ENCODE peak calls at places on chromosomes 7 and 10, in six cellular contexts. One of them, this sample, is unnamed.
A peak's percentile ranks its signal among the peaks of the same experiment; 100 is the strongest.

GRCh38 chr7:149171894-149172533 is 23.3 kb upstream of the ZNF282 start:
- DNase-seq in A549: peak; percentile 33
- DNase-seq in CD4-positive, alpha-beta T cell: no peak
- DNase-seq in upper lobe of right lung: no peak
- DNase-seq in ovary: no peak
- DNase-seq in IMR-90: peak; percentile 63
- DNase-seq in this sample: no peak

GRCh38 chr7:20783716-20784310 is 2.9 kb downstream of the SP8 start:
- DNase-seq in A549: no peak
- DNase-seq in upper lobe of right lung: no peak
- DNase-seq in CD4-positive, alpha-beta T cell: no peak
- DNase-seq in IMR-90: no peak
- DNase-seq in ovary: no peak
- DNase-seq in this sample: no peak

GRCh38 chr10:69786791-69787190 is 14.9 kb upstream of the COL13A1 start:
- DNase-seq in upper lobe of right lung: no peak
- DNase-seq in ovary: no peak
- DNase-seq in IMR-90: peak; percentile 56
- DNase-seq in A549: no peak
- DNase-seq in CD4-positive, alpha-beta T cell: no peak
- DNase-seq in this sample: no peak

GRCh38 chr7:115230882-115231508 is 309.1 kb downstream of the MDFIC start:
- DNase-seq in A549: peak; percentile 46
- DNase-seq in CD4-positive, alpha-beta T cell: no peak
- DNase-seq in IMR-90: peak; percentile 96
- DNase-seq in upper lobe of right lung: no peak
- DNase-seq in ovary: no peak
- DNase-seq in this sample: no peak

GRCh38 chr7:156604836-156605695 is 35.5 kb upstream of the RNF32 start:
- DNase-seq in CD4-positive, alpha-beta T cell: no peak
- DNase-seq in upper lobe of right lung: no peak
- DNase-seq in IMR-90: no peak
- DNase-seq in A549: no peak
- DNase-seq in ovary: no peak
- DNase-seq in this sample: no peak

GRCh38 chr7:69067397-69067796 is 530.9 kb upstream of the AUTS2 start:
- DNase-seq in CD4-positive, alpha-beta T cell: no peak
- DNase-seq in IMR-90: no peak
- DNase-seq in A549: no peak
- DNase-seq in upper lobe of right lung: peak; percentile 73
- DNase-seq in ovary: no peak
- DNase-seq in this sample: peak; percentile 61

GRCh38 chr7:42262907-42263466 is 26.0 kb upstream of the GLI3 start:
- DNase-seq in IMR-90: peak; percentile 70
- DNase-seq in CD4-positive, alpha-beta T cell: no peak
- DNase-seq in ovary: no peak
- DNase-seq in A549: no peak
- DNase-seq in upper lobe of right lung: no peak
- DNase-seq in this sample: no peak

GRCh38 chr10:970311-971149 is 17.7 kb upstream of the GTPBP4 start:
- DNase-seq in IMR-90: no peak
- DNase-seq in upper lobe of right lung: peak; percentile 63
- DNase-seq in ovary: no peak
- DNase-seq in A549: no peak
- DNase-seq in CD4-positive, alpha-beta T cell: no peak
- DNase-seq in this sample: no peak

GRCh38 chr7:100897772-100898454 is 2.2 kb upstream of the ACHE start:
- DNase-seq in upper lobe of right lung: no peak
- DNase-seq in CD4-positive, alpha-beta T cell: no peak
- DNase-seq in A549: no peak
- DNase-seq in ovary: no peak
- DNase-seq in IMR-90: no peak
- DNase-seq in this sample: no peak

GRCh38 chr7:132480534-132480933 is 95.7 kb downstream of the PLXNA4 start:
- DNase-seq in CD4-positive, alpha-beta T cell: no peak
- DNase-seq in IMR-90: no peak
- DNase-seq in upper lobe of right lung: peak; percentile 46
- DNase-seq in A549: no peak
- DNase-seq in ovary: peak; percentile 71
- DNase-seq in this sample: no peak

GRCh38 chr7:73725703-73726466 is 6.4 kb upstream of the STX1A start:
- DNase-seq in A549: no peak
- DNase-seq in ovary: peak; percentile 91
- DNase-seq in CD4-positive, alpha-beta T cell: peak; percentile 97
- DNase-seq in upper lobe of right lung: peak; percentile 94
- DNase-seq in IMR-90: peak; percentile 53
- DNase-seq in this sample: peak; percentile 86

GRCh38 chr10:132158122-132158741 is 28.5 kb upstream of the DPYSL4 start:
- DNase-seq in A549: no peak
- DNase-seq in ovary: peak; percentile 6
- DNase-seq in upper lobe of right lung: no peak
- DNase-seq in IMR-90: no peak
- DNase-seq in CD4-positive, alpha-beta T cell: no peak
- DNase-seq in this sample: no peak

GRCh38 chr7:25407932-25408480 is 179.7 kb upstream of the NPVF start:
- DNase-seq in upper lobe of right lung: no peak
- DNase-seq in A549: no peak
- DNase-seq in IMR-90: no peak
- DNase-seq in CD4-positive, alpha-beta T cell: no peak
- DNase-seq in ovary: no peak
- DNase-seq in this sample: no peak

GRCh38 chr10:55446603-55447002 is 645.6 kb upstream of the PCDH15 start:
- DNase-seq in IMR-90: no peak
- DNase-seq in CD4-positive, alpha-beta T cell: no peak
- DNase-seq in A549: no peak
- DNase-seq in ovary: no peak
- DNase-seq in upper lobe of right lung: no peak
- DNase-seq in this sample: no peak

GRCh38 chr10:72557362-72557761 is 68.5 kb downstream of the MICU1 start:
- DNase-seq in upper lobe of right lung: no peak
- DNase-seq in IMR-90: peak; percentile 79
- DNase-seq in ovary: no peak
- DNase-seq in A549: no peak
- DNase-seq in CD4-positive, alpha-beta T cell: no peak
- DNase-seq in this sample: no peak

GRCh38 chr7:92797693-92798092 is 38.7 kb downstream of the CDK6 start:
- DNase-seq in upper lobe of right lung: no peak
- DNase-seq in CD4-positive, alpha-beta T cell: no peak
- DNase-seq in ovary: no peak
- DNase-seq in A549: no peak
- DNase-seq in IMR-90: peak; percentile 64
- DNase-seq in this sample: no peak

GRCh38 chr10:102065561-102066420 is 642 bp downstream of the HPS6 start:
- DNase-seq in upper lobe of right lung: no peak
- DNase-seq in IMR-90: peak; percentile 13
- DNase-seq in ovary: peak; percentile 70
- DNase-seq in CD4-positive, alpha-beta T cell: no peak
- DNase-seq in A549: peak; percentile 38
- DNase-seq in this sample: no peak

GRCh38 chr7:40700653-40701475 is 566.1 kb downstream of the SUGCT start:
- DNase-seq in IMR-90: peak; percentile 23
- DNase-seq in A549: no peak
- DNase-seq in CD4-positive, alpha-beta T cell: no peak
- DNase-seq in ovary: no peak
- DNase-seq in upper lobe of right lung: no peak
- DNase-seq in this sample: peak; percentile 38

GRCh38 chr10:21169271-21169670 is 272.2 kb upstream of the NEBL start:
- DNase-seq in upper lobe of right lung: no peak
- DNase-seq in ovary: no peak
- DNase-seq in IMR-90: no peak
- DNase-seq in CD4-positive, alpha-beta T cell: no peak
- DNase-seq in A549: no peak
- DNase-seq in this sample: no peak

GRCh38 chr7:23418046-23418445 is 52.2 kb downstream of the IGF2BP3 start:
- DNase-seq in ovary: no peak
- DNase-seq in upper lobe of right lung: no peak
- DNase-seq in CD4-positive, alpha-beta T cell: no peak
- DNase-seq in IMR-90: peak; percentile 66
- DNase-seq in A549: no peak
- DNase-seq in this sample: no peak

GRCh38 chr10:123607386-123607785 is 58.8 kb upstream of the GPR26 start:
- DNase-seq in upper lobe of right lung: no peak
- DNase-seq in A549: no peak
- DNase-seq in ovary: no peak
- DNase-seq in CD4-positive, alpha-beta T cell: no peak
- DNase-seq in IMR-90: no peak
- DNase-seq in this sample: no peak

GRCh38 chr7:16739863-16740622 is 13.5 kb upstream of the TSPAN13 start:
- DNase-seq in IMR-90: peak; percentile 98
- DNase-seq in CD4-positive, alpha-beta T cell: no peak
- DNase-seq in A549: peak; percentile 69
- DNase-seq in upper lobe of right lung: no peak
- DNase-seq in ovary: peak; percentile 46
- DNase-seq in this sample: no peak

GRCh38 chr7:11830582-11831382 is 1.2 kb downstream of the THSD7A start:
- DNase-seq in upper lobe of right lung: no peak
- DNase-seq in CD4-positive, alpha-beta T cell: no peak
- DNase-seq in ovary: no peak
- DNase-seq in A549: no peak
- DNase-seq in IMR-90: peak; percentile 1
- DNase-seq in this sample: no peak

GRCh38 chr10:129932996-129933395 is 31.1 kb downstream of the EBF3 start:
- DNase-seq in IMR-90: no peak
- DNase-seq in ovary: peak; percentile 13
- DNase-seq in CD4-positive, alpha-beta T cell: no peak
- DNase-seq in upper lobe of right lung: no peak
- DNase-seq in A549: no peak
- DNase-seq in this sample: no peak

GRCh38 chr10:124545346-124545745 is 83.7 kb downstream of the LHPP start:
- DNase-seq in ovary: no peak
- DNase-seq in IMR-90: no peak
- DNase-seq in A549: no peak
- DNase-seq in upper lobe of right lung: no peak
- DNase-seq in CD4-positive, alpha-beta T cell: no peak
- DNase-seq in this sample: no peak

GRCh38 chr7:150333659-150334058 is 7.8 kb downstream of the RARRES2 start:
- DNase-seq in upper lobe of right lung: no peak
- DNase-seq in CD4-positive, alpha-beta T cell: no peak
- DNase-seq in ovary: no peak
- DNase-seq in IMR-90: no peak
- DNase-seq in A549: no peak
- DNase-seq in this sample: no peak

GRCh38 chr7:134502463-134502862 is 24.9 kb upstream of the AKR1B10 start:
- DNase-seq in ovary: no peak
- DNase-seq in IMR-90: peak; percentile 65
- DNase-seq in upper lobe of right lung: no peak
- DNase-seq in A549: no peak
- DNase-seq in CD4-positive, alpha-beta T cell: no peak
- DNase-seq in this sample: peak; percentile 40

GRCh38 chr7:6545398-6546126 is 5.7 kb downstream of the GRID2IP start:
- DNase-seq in IMR-90: no peak
- DNase-seq in ovary: no peak
- DNase-seq in CD4-positive, alpha-beta T cell: no peak
- DNase-seq in A549: no peak
- DNase-seq in upper lobe of right lung: no peak
- DNase-seq in this sample: no peak

GRCh38 chr7:50721661-50722259 is 60.9 kb downstream of the GRB10 start:
- DNase-seq in ovary: no peak
- DNase-seq in upper lobe of right lung: no peak
- DNase-seq in A549: no peak
- DNase-seq in IMR-90: no peak
- DNase-seq in CD4-positive, alpha-beta T cell: no peak
- DNase-seq in this sample: no peak

DNA sequence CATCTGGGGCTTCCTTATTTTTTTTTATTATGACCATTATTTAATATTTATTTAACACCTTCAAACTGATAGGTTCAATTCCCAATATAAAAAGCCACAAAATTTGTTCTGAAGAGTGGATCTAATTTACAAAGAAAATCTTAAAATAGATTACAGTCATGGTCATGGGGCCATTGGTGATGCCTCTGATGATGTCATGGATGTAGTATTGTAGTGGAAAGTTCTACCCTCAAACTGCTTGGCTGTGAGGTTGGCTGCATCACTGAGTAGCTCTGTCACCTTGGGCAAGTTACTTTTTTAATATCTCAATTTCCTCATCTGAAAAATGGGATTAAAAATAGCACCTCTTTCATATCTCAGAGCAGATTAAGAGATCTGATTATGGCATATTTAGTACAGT is 128.5 kb downstream of the DKK1 start:
- DNase-seq in A549: no peak
- DNase-seq in upper lobe of right lung: no peak
- DNase-seq in CD4-positive, alpha-beta T cell: no peak
- DNase-seq in IMR-90: peak; percentile 75
- DNase-seq in ovary: no peak
- DNase-seq in this sample: no peak
- H3K27ac ChIP-seq in A549: peak overlapping the region; percentile 84
- H3K27ac ChIP-seq in upper lobe of right lung: no peak overlapping the region
- H3K27ac ChIP-seq in CD4-positive, alpha-beta T cell: no peak overlapping the region
- H3K27ac ChIP-seq in IMR-90: no peak overlapping the region
- H3K27ac ChIP-seq in ovary: no peak overlapping the region
- H3K27ac ChIP-seq in this sample: no peak overlapping the region

DNA sequence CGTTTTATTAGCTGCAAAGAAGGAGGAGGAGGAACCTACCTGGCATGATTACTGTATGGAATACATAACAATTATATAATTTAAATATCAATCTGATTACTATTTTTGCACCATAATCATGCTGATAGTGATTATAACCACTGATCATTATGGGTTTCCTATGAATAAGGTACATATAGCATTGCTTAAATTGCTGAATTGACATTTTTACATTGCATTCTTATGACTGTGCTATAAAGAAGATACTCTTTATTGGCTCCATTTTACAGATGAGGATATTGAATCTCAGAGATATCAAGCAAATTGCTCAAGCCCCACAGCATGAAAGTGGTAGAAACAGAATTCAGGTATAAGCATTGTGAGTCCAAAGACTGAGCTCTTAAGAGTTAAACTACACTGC is 23.1 kb downstream of the DKK1 start:
- DNase-seq in CD4-positive, alpha-beta T cell: no peak
- DNase-seq in ovary: no peak
- DNase-seq in A549: no peak
- DNase-seq in IMR-90: no peak
- DNase-seq in upper lobe of right lung: no peak
- DNase-seq in this sample: no peak
- TF ChIP-seq CTCF in CD4-positive, alpha-beta T cell: no peak
- TF ChIP-seq CTCF in ovary: no peak
- TF ChIP-seq CTCF in A549: no peak
- TF ChIP-seq CTCF in IMR-90: no peak
- TF ChIP-seq CTCF in upper lobe of right lung: no peak
- TF ChIP-seq CTCF in this sample: no peak

DNA sequence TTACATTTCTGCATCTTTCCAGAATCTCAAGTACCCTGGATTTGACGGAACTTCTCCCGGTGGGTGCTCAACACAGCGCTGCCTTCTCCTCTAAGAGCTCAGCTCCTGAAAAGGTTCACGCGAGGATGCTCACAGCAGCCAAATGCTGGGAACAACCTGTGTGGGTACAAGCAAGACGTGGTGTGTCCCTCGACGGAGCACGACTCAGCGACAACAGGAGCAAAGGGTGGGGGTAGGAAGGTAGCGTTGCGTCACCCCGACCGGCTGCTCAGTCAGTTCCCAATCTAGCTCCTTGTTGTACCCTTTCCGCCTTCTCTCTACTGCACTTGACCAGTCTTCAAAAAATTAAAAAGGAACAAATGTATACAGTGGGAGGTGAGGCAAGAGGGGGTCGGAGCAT is 117.3 kb downstream of the PTPRN2 start:
- DNase-seq in upper lobe of right lung: no peak
- DNase-seq in IMR-90: no peak
- DNase-seq in CD4-positive, alpha-beta T cell: no peak
- DNase-seq in ovary: no peak
- DNase-seq in A549: no peak
- DNase-seq in this sample: no peak
- H3K9me3 ChIP-seq in upper lobe of right lung: no peaks in the 10 kb centered on the region
- H3K9me3 ChIP-seq in IMR-90: peaks cover 44% of the 10 kb centered on the region
- H3K9me3 ChIP-seq in CD4-positive, alpha-beta T cell: no peaks in the 10 kb centered on the region
- H3K9me3 ChIP-seq in ovary: no peaks in the 10 kb centered on the region
- H3K9me3 ChIP-seq in A549: no peaks in the 10 kb centered on the region
- H3K9me3 ChIP-seq in this sample: no peaks in the 10 kb centered on the region

GRCh38 chr7:30988346-30989005 is 24.7 kb downstream of the GHRHR start:
- DNase-seq in ovary: peak; percentile 51
- DNase-seq in IMR-90: no peak
- DNase-seq in A549: no peak
- DNase-seq in CD4-positive, alpha-beta T cell: no peak
- DNase-seq in upper lobe of right lung: peak; percentile 87
- DNase-seq in this sample: no peak
- H3K27ac ChIP-seq in ovary: no peak overlapping the region
- H3K27ac ChIP-seq in IMR-90: no peak overlapping the region
- H3K27ac ChIP-seq in A549: no peak overlapping the region
- H3K27ac ChIP-seq in CD4-positive, alpha-beta T cell: no peak overlapping the region
- H3K27ac ChIP-seq in upper lobe of right lung: no peak overlapping the region
- H3K27ac ChIP-seq in this sample: no peak overlapping the region